ENCODE peak calls at places on chromosome 7, in four cellular contexts. Y is endothelial cell of umbilical vein, M is A549, A is NB4. U is an unnamed sample.

GRCh38 chr7:105839271-105839670 is 37.1 kb downstream of the ATXN7L1 start:
- DNase-seq in M (no peak), Y (no peak), A (no peak), U (no peak)

GRCh38 chr7:14859267-14859666 is 43.3 kb downstream of the DGKB start:
- DNase-seq in A (no peak), M (no peak), Y (no peak), U (no peak)

GRCh38 chr7:46383605-46384004 is 462.5 kb upstream of the IGFBP3 start:
- DNase-seq in A (no peak), M (no peak), Y (no peak), U (no peak)

GRCh38 chr7:105245398-105246099 is 143.2 kb downstream of the SRPK2 start:
- DNase-seq in A (no peak), Y (no peak), M (no peak), U (no peak)

GRCh38 chr7:1103009-1103788 is 15.3 kb downstream of the GPER1 start:
- DNase-seq in A (no peak), M (no peak), Y (no peak), U (no peak)

GRCh38 chr7:98175260-98175604 is 36.0 kb upstream of the BHLHA15 start:
- DNase-seq in A (no peak), Y (no peak), M (no peak), U (no peak)

GRCh38 chr7:144842377-144842851 is 6.6 kb upstream of the TPK1 start:
- DNase-seq in M (no peak), A (peak), Y (peak), U (peak)

GRCh38 chr7:24912424-24912823 is 67.6 kb downstream of the OSBPL3 start:
- DNase-seq in Y (no peak), M (no peak), A (no peak), U (no peak)

GRCh38 chr7:17357952-17358351 is 59.5 kb downstream of the AHR start:
- DNase-seq in M (no peak), A (no peak), Y (no peak), U (no peak)

GRCh38 chr7:157488326-157488725 is 151.5 kb downstream of the DNAJB6 start:
- DNase-seq in M (no peak), Y (no peak), A (no peak), U (no peak)

GRCh38 chr7:29885626-29886025 is 79.3 kb downstream of the WIPF3 start:
- DNase-seq in A (no peak), Y (no peak), M (no peak), U (no peak)

GRCh38 chr7:22559829-22560489 is 60.0 kb upstream of the STEAP1B start:
- DNase-seq in A (peak), M (peak), Y (peak), U (peak)

GRCh38 chr7:151590801-151591771 is 71.4 kb upstream of the RHEB start:
- DNase-seq in Y (no peak), A (no peak), M (no peak), U (no peak)

GRCh38 chr7:72793791-72794190 is 34.2 kb downstream of the TYW1B start:
- DNase-seq in Y (no peak), A (no peak), M (no peak), U (no peak)

GRCh38 chr7:106255246-106255645 is 29.5 kb downstream of the NAMPT start:
- DNase-seq in M (no peak), Y (no peak), A (no peak), U (no peak)

GRCh38 chr7:32347244-32347828 is 142.8 kb downstream of the LSM5 start:
- DNase-seq in M (peak), Y (peak), A (peak), U (peak)

GRCh38 chr7:46508541-46508940 is 587.5 kb upstream of the IGFBP3 start:
- DNase-seq in Y (no peak), A (no peak), M (no peak), U (no peak)

GRCh38 chr7:111958889-111959288 is 247.3 kb downstream of the DOCK4 start:
- DNase-seq in Y (peak), M (no peak), A (no peak), U (no peak)

GRCh38 chr7:117719377-117719776 is 153.9 kb downstream of the CTTNBP2 start:
- DNase-seq in A (no peak), Y (no peak), M (no peak), U (no peak)

GRCh38 chr7:26369519-26370385 is 78.1 kb downstream of the SNX10 start:
- DNase-seq in A (peak), M (peak), Y (peak), U (peak)
- TF ChIP-seq MYC in A (peak), M (no peak), Y (no peak), U (no peak)

DNA sequence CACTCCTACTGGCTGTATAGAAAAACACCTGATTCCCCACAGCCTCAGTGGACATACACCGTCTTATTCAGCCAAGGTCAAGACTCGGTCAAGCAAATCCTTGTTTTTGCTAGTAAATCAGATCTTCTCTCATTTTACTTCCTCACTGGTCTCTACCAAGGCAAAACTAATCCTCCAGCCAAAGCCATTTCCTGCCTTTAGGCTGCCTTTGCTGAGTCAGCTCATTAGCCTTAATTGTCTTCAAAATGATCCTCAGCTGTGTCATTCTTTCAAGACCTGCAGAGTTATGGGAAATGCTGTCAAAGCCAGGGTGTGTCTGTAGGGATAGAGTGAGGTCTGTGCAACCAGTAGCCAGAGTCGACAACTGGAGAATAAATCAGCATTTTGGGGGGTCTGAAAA is 107.2 kb upstream of the FAM180A start:
- DNase-seq in A (no peak), M (no peak), Y (peak), U (no peak)
- TF ChIP-seq MYC in A (no peak), M (no peak), Y (no peak), U (no peak)

GRCh38 chr7:75984130-75985008 is 10.0 kb downstream of the TMEM120A start:
- DNase-seq in M (no peak), Y (no peak), A (no peak), U (no peak)
- TF ChIP-seq MYC in M (no peak), Y (no peak), A (no peak), U (no peak)

DNA sequence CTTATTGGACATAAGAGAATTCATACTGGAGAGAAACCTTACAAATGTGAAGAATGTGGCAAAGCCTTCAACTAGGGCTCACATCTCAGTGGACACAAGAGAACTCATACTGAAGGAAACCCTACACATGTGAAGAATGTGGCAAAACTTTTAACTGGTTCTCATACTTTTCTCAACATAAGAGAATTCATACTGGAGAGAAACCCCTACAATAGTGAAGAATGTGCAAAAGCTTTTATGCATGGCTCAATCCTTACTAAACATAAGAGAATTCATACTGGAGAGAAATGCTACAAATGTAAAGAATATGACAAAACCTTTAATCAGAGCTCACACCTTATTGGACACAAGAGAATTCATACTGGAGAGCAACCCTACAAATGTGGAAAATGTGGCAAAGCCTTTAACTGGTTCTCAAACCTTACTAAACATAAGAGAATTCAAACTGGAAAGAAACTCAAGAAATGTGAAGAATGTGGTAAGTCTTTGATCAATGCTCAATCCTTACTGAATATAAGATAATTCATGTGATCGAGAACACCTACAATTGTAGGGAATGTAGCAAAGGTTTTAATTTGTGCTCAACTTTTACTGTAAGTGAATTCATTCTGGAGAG is 121.8 kb upstream of the ZNF722 start:
- DNase-seq in M (no peak), A (no peak), Y (no peak), U (no peak)
- TF ChIP-seq MYC in M (no peak), A (no peak), Y (no peak), U (no peak)

GRCh38 chr7:47537716-47538640 is 43.9 kb downstream of the TNS3 start:
- DNase-seq in M (no peak), A (no peak), Y (no peak), U (no peak)

GRCh38 chr7:47535033-47535703 is 46.7 kb downstream of the TNS3 start:
- DNase-seq in A (no peak), M (no peak), Y (no peak), U (no peak)

GRCh38 chr7:47535704-47536628 is 45.9 kb downstream of the TNS3 start:
- DNase-seq in M (no peak), Y (no peak), A (no peak), U (no peak)

GRCh38 chr7:47538846-47539311 is 43.0 kb downstream of the TNS3 start:
- DNase-seq in Y (no peak), M (no peak), A (no peak), U (no peak)

GRCh38 chr7:47536705-47537611 is 45.0 kb downstream of the TNS3 start:
- DNase-seq in M (no peak), A (no peak), Y (no peak), U (no peak)
- TF ChIP-seq MYC in M (no peak), A (no peak), Y (no peak), U (no peak)

DNA sequence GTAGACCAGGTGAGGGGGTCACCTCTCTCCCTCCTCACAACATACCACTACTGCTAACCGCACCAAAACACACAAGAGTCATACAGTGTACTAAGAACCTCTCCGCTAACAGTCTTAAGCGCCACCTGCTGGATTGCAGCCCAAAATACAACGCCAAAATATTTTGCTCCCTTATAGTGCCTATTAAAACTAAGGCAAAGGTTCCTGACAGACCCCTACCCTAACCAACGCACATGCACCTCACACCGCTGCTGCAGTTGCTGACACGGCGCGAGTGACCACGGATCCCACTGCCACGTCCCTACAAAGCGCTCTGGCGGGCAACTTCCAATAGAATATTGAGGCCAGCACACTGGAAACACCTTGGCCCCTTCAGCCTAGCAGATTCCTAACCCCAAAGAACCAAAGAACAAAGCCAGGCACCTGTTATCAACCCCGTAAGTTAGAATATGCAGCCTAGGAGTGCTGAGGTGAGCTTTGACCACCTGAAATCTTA is 563.6 kb upstream of the SEMA3D start:
- DNase-seq in A (peak), Y (peak), M (no peak), U (peak)
- TF ChIP-seq MYC in A (no peak), Y (no peak), M (no peak), U (no peak)

DNA sequence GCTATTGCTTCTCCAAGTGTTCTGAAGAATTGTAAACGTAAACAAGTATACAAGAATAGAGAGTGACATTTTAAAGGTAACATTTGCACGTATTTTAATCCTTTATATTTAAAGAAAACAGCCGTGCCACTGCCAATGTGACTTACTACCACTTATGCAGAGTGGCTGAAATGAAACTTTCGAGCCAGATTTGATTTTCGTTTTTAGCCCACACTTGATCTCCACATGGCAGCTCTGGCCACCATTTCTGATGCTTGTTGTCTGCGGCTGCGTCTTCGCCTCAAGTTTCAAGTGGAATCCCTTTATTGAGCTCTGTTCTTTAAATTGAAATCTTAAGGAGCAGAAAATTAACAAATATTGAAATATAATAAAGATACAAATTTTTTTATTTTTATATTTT is 70.0 kb downstream of the ELAPOR2 start:
- DNase-seq in Y (no peak), A (no peak), M (no peak), U (no peak)
- TF ChIP-seq MYC in Y (no peak), A (no peak), M (no peak), U (no peak)

GRCh38 chr7:122887848-122888247 is 1.6 kb upstream of the CADPS2 start:
- DNase-seq in A (no peak), M (no peak), Y (no peak), U (no peak)

GRCh38 chr7:122885583-122886356 is 490 bp downstream of the CADPS2 start:
- DNase-seq in Y (peak), M (peak), A (no peak), U (peak)

GRCh38 chr7:122884186-122884585 is 2.1 kb downstream of the CADPS2 start:
- DNase-seq in A (no peak), M (no peak), Y (no peak), U (no peak)

GRCh38 chr7:122887198-122887597 is 938 bp upstream of the CADPS2 start:
- DNase-seq in Y (peak), M (peak), A (no peak), U (no peak)

DNA sequence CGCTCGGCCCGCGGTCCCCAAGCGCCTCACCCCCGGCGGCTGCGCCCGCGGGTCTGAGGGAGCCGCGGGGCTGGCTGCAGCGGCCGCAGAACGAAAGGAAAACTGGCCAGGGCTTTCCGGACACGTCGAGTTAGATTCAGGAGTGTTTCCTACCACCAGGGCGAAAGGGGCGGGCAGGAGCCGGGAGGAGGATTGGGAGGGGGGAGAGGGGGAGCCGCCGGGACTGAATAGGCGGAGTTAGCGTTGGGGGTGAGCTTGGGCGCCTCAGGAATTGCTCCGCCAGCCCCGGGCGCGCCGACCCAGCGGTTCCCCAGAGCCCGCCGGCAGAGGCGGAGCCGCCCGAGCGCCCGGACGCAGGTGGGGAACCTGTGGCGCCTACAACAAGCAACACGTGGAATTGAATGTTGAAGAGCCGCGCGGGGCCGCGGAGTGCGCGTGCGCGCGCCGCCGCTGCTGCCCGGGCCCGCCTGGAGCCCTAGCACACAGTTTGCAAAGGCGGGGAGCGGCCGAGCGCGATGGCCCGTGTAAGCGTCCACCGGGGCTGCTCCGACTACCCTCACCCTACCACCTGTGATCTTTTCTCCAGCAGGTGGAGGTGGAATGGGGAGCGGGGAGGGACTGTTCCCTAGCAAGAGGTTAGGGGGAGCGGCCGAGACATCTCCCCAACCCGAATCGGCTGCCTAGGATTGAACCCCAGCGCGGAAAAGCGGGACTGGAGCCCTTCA is at the start of gene CADPS2:
- DNase-seq in A (no peak), Y (peak), M (peak), U (peak)
- TF ChIP-seq MYC in A (no peak), Y (no peak), M (no peak), U (no peak)

U was measured in K562.